ENCODE peak calls at places on chromosomes 5 and 9, in seven cellular contexts. B is GM23338, M is HCT116, P is OCI-LY7, T is GM23248, Y is hepatocyte, U is SK-N-SH. V is an unnamed sample.

GRCh38 chr9:37236822-37237221 is 116.4 kb downstream of the ZCCHC7 start:
- DNase-seq in B (no peak), M (no peak), P (no peak), T (no peak), Y (no peak), U (no peak), V (no peak)

GRCh38 chr9:98899399-98900056 is 44.2 kb upstream of the COL15A1 start:
- DNase-seq in B (no peak), M (no peak), P (no peak), T (peak; percentile 89), Y (peak; percentile 69), U (no peak), V (peak; percentile 68)

GRCh38 chr9:18920685-18921084 is 112.3 kb downstream of the SAXO1 start:
- DNase-seq in B (no peak), M (no peak), P (no peak), T (peak; percentile 23), Y (no peak), U (no peak), V (no peak)

GRCh38 chr9:21831841-21832509 is 29.5 kb downstream of the MTAP start:
- DNase-seq in B (no peak), M (no peak), P (peak; percentile 16), T (peak; percentile 95), Y (peak; percentile 48), U (no peak), V (peak; percentile 59)

GRCh38 chr9:30574355-30575151 is 1809.9 kb upstream of the ACO1 start:
- DNase-seq in B (peak; percentile 12), M (no peak), P (no peak), T (no peak), Y (no peak), U (no peak), V (no peak)

GRCh38 chr9:99226054-99226453 is 4.0 kb downstream of the SEC61B start:
- DNase-seq in B (no peak), M (no peak), P (no peak), T (no peak), Y (no peak), U (no peak), V (no peak)

GRCh38 chr5:172786736-172787462 is 15.9 kb upstream of the DUSP1 start:
- DNase-seq in B (no peak), M (no peak), P (no peak), T (no peak), Y (no peak), U (no peak), V (no peak)

GRCh38 chr5:64680289-64680688 is 10.0 kb upstream of the SHISAL2B start:
- DNase-seq in B (peak; percentile 70), M (no peak), P (no peak), T (peak; percentile 6), Y (peak; percentile 17), U (no peak), V (peak; percentile 31)

GRCh38 chr5:100905259-100905914 is 2.3 kb upstream of the ST8SIA4 start:
- DNase-seq in B (no peak), M (no peak), P (peak; percentile 43), T (no peak), Y (no peak), U (no peak), V (no peak)

GRCh38 chr9:130741831-130742449 is 48.4 kb downstream of the EXOSC2 start:
- DNase-seq in B (no peak), M (no peak), P (no peak), T (peak; percentile 80), Y (no peak), U (no peak), V (peak; percentile 62)

GRCh38 chr5:172898513-172899369 is 60.5 kb upstream of the RPL26L1 start:
- DNase-seq in B (no peak), M (no peak), P (no peak), T (no peak), Y (no peak), U (no peak), V (no peak)

GRCh38 chr9:132160802-132161742 is 786 bp upstream of the NTNG2 start:
- DNase-seq in B (peak; percentile 82), M (no peak), P (peak; percentile 70), T (peak; percentile 87), Y (peak; percentile 61), U (peak; percentile 84), V (peak; percentile 48)

GRCh38 chr9:23117621-23118020 is 671.0 kb downstream of the DMRTA1 start:
- DNase-seq in B (no peak), M (no peak), P (no peak), T (peak; percentile 77), Y (peak; percentile 56), U (no peak), V (peak; percentile 39)

GRCh38 chr9:23123048-23123632 is 676.5 kb downstream of the DMRTA1 start:
- DNase-seq in B (peak; percentile 72), M (no peak), P (peak; percentile 41), T (peak; percentile 53), Y (peak; percentile 71), U (peak; percentile 13), V (peak; percentile 52)

DNA sequence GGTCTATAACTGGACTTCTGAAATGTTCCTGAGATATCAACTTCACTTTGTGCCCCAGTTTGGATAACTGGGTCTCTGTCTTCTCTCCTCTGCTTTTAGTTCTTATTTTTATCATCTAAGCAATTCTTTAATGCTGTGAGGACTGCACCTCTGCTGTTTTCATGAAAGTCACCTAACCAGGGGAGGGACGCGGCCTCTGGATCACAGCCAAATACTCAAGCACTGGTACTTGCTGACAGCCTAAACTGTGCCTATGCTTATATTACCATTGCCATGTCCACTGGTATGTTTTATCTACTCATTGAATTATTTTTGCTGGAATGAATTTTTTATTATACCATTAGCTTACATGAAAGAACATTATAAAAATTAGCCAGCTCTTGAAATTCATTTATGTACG is 674.0 kb downstream of the DMRTA1 start:
- DNase-seq in B (no peak), M (no peak), P (no peak), T (no peak), Y (no peak), U (no peak), V (no peak)
- H3K9me2 ChIP-seq in B (no peaks in the 10 kb centered on the region), M (no peaks in the 10 kb centered on the region), P (no peaks in the 10 kb centered on the region), T (no peaks in the 10 kb centered on the region), Y (no peaks in the 10 kb centered on the region), U (no peaks in the 10 kb centered on the region), V (no peaks in the 10 kb centered on the region)

GRCh38 chr9:70902705-70903131 is 218.7 kb downstream of the TRPM3 start:
- DNase-seq in B (no peak), M (no peak), P (no peak), T (peak; percentile 97), Y (peak; percentile 27), U (no peak), V (peak; percentile 78)
- H2AFZ ChIP-seq in B (no peak overlapping the region), M (no peak overlapping the region), P (no peak overlapping the region), T (peak overlapping the region; percentile 38), Y (no peak overlapping the region), U (peak overlapping the region; percentile 56), V (peak overlapping the region; percentile 53)

GRCh38 chr9:123102380-123103113 is 69.1 kb downstream of the GPR21 start:
- DNase-seq in B (peak; percentile 70), M (no peak), P (peak; percentile 48), T (no peak), Y (no peak), U (no peak), V (peak; percentile 6)

GRCh38 chr9:123108976-123109375 is 75.5 kb downstream of the GPR21 start:
- DNase-seq in B (no peak), M (no peak), P (no peak), T (no peak), Y (no peak), U (no peak), V (no peak)

GRCh38 chr9:123105490-123105889 is 72.0 kb downstream of the GPR21 start:
- DNase-seq in B (no peak), M (no peak), P (no peak), T (no peak), Y (no peak), U (no peak), V (no peak)

GRCh38 chr9:123107639-123108285 is 74.3 kb downstream of the GPR21 start:
- DNase-seq in B (peak; percentile 57), M (no peak), P (no peak), T (no peak), Y (no peak), U (no peak), V (no peak)

GRCh38 chr9:123104807-123105206 is 71.3 kb downstream of the GPR21 start:
- DNase-seq in B (no peak), M (no peak), P (no peak), T (no peak), Y (no peak), U (no peak), V (no peak)
- H3K36me3 ChIP-seq in B (peaks cover 4% of the 10 kb centered on the region), M (peaks cover 12% of the 10 kb centered on the region), P (peaks cover 92% of the 10 kb centered on the region), T (peaks cover 6% of the 10 kb centered on the region), Y (no peaks in the 10 kb centered on the region), U (peaks cover 87% of the 10 kb centered on the region), V (peaks cover 10% of the 10 kb centered on the region)

DNA sequence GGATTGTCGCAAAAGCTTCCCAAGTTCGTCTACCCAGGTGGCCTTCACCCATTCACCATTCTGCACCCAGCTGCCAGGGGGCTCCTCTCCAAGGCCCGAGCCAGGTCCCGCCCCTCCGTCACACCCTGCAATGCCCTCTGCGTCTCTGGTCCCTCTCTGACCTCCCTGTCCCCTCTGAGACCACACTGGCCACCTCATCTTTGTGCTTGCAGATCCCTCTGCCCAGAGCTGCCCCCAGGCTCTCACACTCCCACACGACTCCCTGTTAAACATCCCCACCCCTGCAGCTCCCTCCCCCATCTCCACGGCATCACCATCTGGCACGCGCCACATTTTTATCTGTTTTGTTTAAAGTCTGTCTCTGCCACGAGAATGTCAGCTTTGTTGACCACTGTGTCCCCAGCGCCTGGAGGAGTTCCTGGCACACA is 243.6 kb downstream of the PBX3 start:
- DNase-seq in B (no peak), M (no peak), P (no peak), T (no peak), Y (no peak), U (peak; percentile 91), V (no peak)
- H3K9me2 ChIP-seq in B (no peaks in the 10 kb centered on the region), M (no peaks in the 10 kb centered on the region), P (no peaks in the 10 kb centered on the region), T (no peaks in the 10 kb centered on the region), Y (no peaks in the 10 kb centered on the region), U (no peaks in the 10 kb centered on the region), V (no peaks in the 10 kb centered on the region)

DNA sequence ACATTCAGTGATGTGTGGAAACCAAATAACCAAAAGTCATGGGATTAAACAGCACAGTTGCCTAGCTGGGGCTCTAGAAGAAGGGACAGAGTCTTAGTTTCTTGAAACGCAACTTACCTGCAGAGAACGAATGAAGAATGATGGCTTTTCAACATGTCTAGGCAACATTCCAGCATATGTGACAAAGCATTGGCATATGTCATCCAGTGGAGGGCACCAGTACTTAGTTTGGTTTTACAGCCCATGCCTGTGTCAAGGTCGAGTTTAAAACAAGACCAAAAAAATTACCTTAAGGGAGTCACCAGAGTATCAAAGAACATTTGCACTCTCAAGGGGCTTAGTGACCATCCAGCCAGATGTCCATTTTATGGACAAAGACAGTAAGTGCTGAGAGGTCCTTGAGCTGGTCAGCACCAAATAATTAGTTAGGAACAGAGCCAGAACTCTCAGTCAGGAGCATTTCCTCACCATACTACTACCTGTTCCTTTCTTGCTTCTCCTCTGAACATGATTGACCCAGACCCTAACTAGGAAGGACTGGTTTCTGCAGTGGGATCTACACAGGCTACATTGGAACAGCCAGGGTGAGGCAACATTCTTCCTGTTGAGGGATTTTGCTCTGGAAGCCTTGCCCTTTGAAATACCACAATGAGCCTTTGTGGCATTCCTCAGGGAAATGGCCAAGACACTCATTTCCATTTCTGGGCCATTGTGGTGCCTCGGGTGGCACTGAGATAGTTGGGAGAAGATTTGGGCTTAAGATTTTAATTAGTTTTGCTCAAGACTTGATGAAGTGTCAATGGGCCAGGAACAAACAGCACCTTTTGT is 75.4 kb upstream of the ANKH start:
- DNase-seq in B (peak; percentile 50), M (peak; percentile 37), P (peak; percentile 30), T (peak; percentile 63), Y (peak; percentile 38), U (peak; percentile 23), V (peak; percentile 75)
- H2AFZ ChIP-seq in B (peak overlapping the region; percentile 83), M (peak overlapping the region; percentile 19), P (no peak overlapping the region), T (no peak overlapping the region), Y (no peak overlapping the region), U (no peak overlapping the region), V (no peak overlapping the region)

V was measured in PC-3.